ENCODE peak calls at places on chromosome 12, in five cellular contexts. R is erythroblast; P is dorsolateral prefrontal cortex; G is HTR-8/SVneo; T is naive thymus-derived CD8-positive, alpha-beta T cell. K is an unnamed sample.

GRCh38 chr12:124804011-124804621 is 59.5 kb downstream of the SCARB1 start:
- DNase-seq in T (no peak), G (peak; percentile 71), P (peak; percentile 36), R (peak; percentile 47), K (peak; percentile 69)

GRCh38 chr12:64124511-64125197 is 97.4 kb downstream of the KICS2 start:
- DNase-seq in T (no peak), G (no peak), P (no peak), R (no peak), K (no peak)

GRCh38 chr12:123064356-123064755 is 83.9 kb downstream of the ARL6IP4 start:
- DNase-seq in T (no peak), P (peak; percentile 42), R (no peak), G (no peak), K (no peak)

GRCh38 chr12:125033296-125033695 is 31.9 kb upstream of the AACS start:
- DNase-seq in T (no peak), P (no peak), G (no peak), R (no peak), K (no peak)

GRCh38 chr12:3044141-3044630 is 33.0 kb upstream of the TSPAN9 start:
- DNase-seq in R (no peak), G (no peak), P (no peak), T (no peak), K (no peak)

GRCh38 chr12:119578112-119578511 is 15.5 kb upstream of the TMEM233 start:
- DNase-seq in R (no peak), T (no peak), G (no peak), P (no peak), K (no peak)

GRCh38 chr12:92974759-92975158 is 45.7 kb upstream of the EEA1 start:
- DNase-seq in R (no peak), T (no peak), P (no peak), G (no peak), K (no peak)

GRCh38 chr12:117052386-117053049 is 46.7 kb downstream of the TESC start:
- DNase-seq in T (no peak), P (no peak), R (no peak), G (no peak), K (no peak)

GRCh38 chr12:118371354-118372282 is 1.1 kb downstream of the TAOK3 start:
- DNase-seq in P (no peak), R (peak; percentile 39), T (no peak), G (no peak), K (peak; percentile 56)

GRCh38 chr12:8823565-8824300 is 1.3 kb downstream of the A2ML1 start:
- DNase-seq in G (no peak), P (no peak), R (peak; percentile 64), T (no peak), K (peak; percentile 34)

GRCh38 chr12:63940295-63940997 is 95.9 kb downstream of the SRGAP1 start:
- DNase-seq in P (no peak), T (no peak), R (no peak), G (no peak), K (no peak)

GRCh38 chr12:108091351-108091750 is 37.7 kb upstream of the WSCD2 start:
- DNase-seq in R (no peak), T (no peak), G (no peak), P (no peak), K (no peak)

GRCh38 chr12:96368233-96368632 is 32.0 kb downstream of the CDK17 start:
- DNase-seq in P (no peak), R (no peak), T (no peak), G (no peak), K (no peak)

GRCh38 chr12:52036587-52037171 is 14.6 kb upstream of the NR4A1 start:
- DNase-seq in G (peak; percentile 66), T (peak; percentile 86), R (peak; percentile 51), P (peak; percentile 59), K (peak; percentile 83)